ENCODE peak calls at places on chromosome 1, in six cellular contexts. R is GM12865, E is BJ, W is psoas muscle, G is fibroblast of lung, C is lower leg skin. O is an unnamed sample.

GRCh38 chr1:235802901-235803423 is 63.7 kb downstream of the LYST start:
- DNase-seq in R (no peak), E (no peak), W (no peak), G (no peak), C (no peak), O (no peak)

GRCh38 chr1:203306089-203306969 is 1.0 kb downstream of the BTG2 start:
- DNase-seq in R (peak), E (peak), W (peak), G (peak), C (peak), O (peak)

GRCh38 chr1:85047472-85048295 is 616 bp downstream of the MCOLN3 start:
- DNase-seq in R (peak), E (no peak), W (no peak), G (no peak), C (peak), O (no peak)

GRCh38 chr1:225707824-225708223 is 54.9 kb upstream of the ENAH start:
- DNase-seq in R (no peak), E (no peak), W (no peak), G (no peak), C (no peak), O (no peak)

GRCh38 chr1:63322944-63323865 is 838 bp downstream of the FOXD3 start:
- DNase-seq in R (peak), E (no peak), W (no peak), G (peak), C (peak), O (no peak)

GRCh38 chr1:150582371-150582770 is 3.0 kb upstream of the MCL1 start:
- DNase-seq in R (no peak), E (no peak), W (no peak), G (no peak), C (no peak), O (no peak)

GRCh38 chr1:161335796-161336195 is 21.6 kb downstream of the SDHC start:
- DNase-seq in R (no peak), E (no peak), W (no peak), G (no peak), C (no peak), O (no peak)

GRCh38 chr1:106651028-106651752 is 405.3 kb upstream of the PRMT6 start:
- DNase-seq in R (no peak), E (no peak), W (no peak), G (peak), C (no peak), O (no peak)

GRCh38 chr1:233081686-233082085 is 131.3 kb downstream of the NTPCR start:
- DNase-seq in R (no peak), E (no peak), W (no peak), G (peak), C (no peak), O (no peak)

GRCh38 chr1:169214598-169214997 is 108.1 kb downstream of the ATP1B1 start:
- DNase-seq in R (no peak), E (no peak), W (no peak), G (no peak), C (no peak), O (no peak)

GRCh38 chr1:54137532-54138061 is 15.2 kb downstream of the CDCP2 start:
- DNase-seq in R (no peak), E (peak), W (no peak), G (peak), C (no peak), O (no peak)

GRCh38 chr1:206100226-206100780 is 16.9 kb downstream of the AVPR1B start:
- DNase-seq in R (no peak), E (no peak), W (no peak), G (no peak), C (peak), O (no peak)

GRCh38 chr1:244075247-244075722 is 24.2 kb downstream of the ZBTB18 start:
- DNase-seq in R (no peak), E (no peak), W (no peak), G (no peak), C (no peak), O (no peak)

GRCh38 chr1:117147856-117148588 is 26.5 kb upstream of the TRIM45 start:
- DNase-seq in R (no peak), E (peak), W (no peak), G (peak), C (no peak), O (peak)

GRCh38 chr1:201360901-201361651 is 16.4 kb downstream of the TNNT2 start:
- DNase-seq in R (no peak), E (no peak), W (peak), G (no peak), C (no peak), O (no peak)

GRCh38 chr1:215146252-215146975 is 63.9 kb downstream of the KCNK2 start:
- DNase-seq in R (peak), E (peak), W (no peak), G (peak), C (no peak), O (no peak)

GRCh38 chr1:111826278-111826677 is 70.6 kb downstream of the DDX20 start:
- DNase-seq in R (no peak), E (no peak), W (no peak), G (no peak), C (peak), O (no peak)

GRCh38 chr1:80565416-80565815 is 1235.3 kb upstream of the ADGRL2 start:
- DNase-seq in R (no peak), E (no peak), W (no peak), G (no peak), C (no peak), O (no peak)

GRCh38 chr1:216805233-216805632 is 82.0 kb upstream of the ESRRG start:
- DNase-seq in R (no peak), E (no peak), W (no peak), G (peak), C (no peak), O (no peak)

GRCh38 chr1:155207578-155208405 is at the start of gene THBS3:
- DNase-seq in R (no peak), E (no peak), W (peak), G (peak), C (no peak), O (no peak)

GRCh38 chr1:218344814-218345672 is at the start of gene TGFB2:
- DNase-seq in R (peak), E (peak), W (peak), G (peak), C (peak), O (peak)

GRCh38 chr1:65175171-65176070 is 27.4 kb downstream of the AK4 start:
- DNase-seq in R (no peak), E (no peak), W (no peak), G (peak), C (peak), O (no peak)

GRCh38 chr1:212247179-212247721 is 38.0 kb upstream of the PPP2R5A start:
- DNase-seq in R (no peak), E (no peak), W (no peak), G (peak), C (peak), O (no peak)

GRCh38 chr1:211345719-211346118 is 19.1 kb downstream of the TRAF5 start:
- DNase-seq in R (no peak), E (no peak), W (no peak), G (peak), C (peak), O (no peak)

GRCh38 chr1:7722670-7723012 is 48.5 kb upstream of the VAMP3 start:
- DNase-seq in R (no peak), E (no peak), W (no peak), G (no peak), C (no peak), O (no peak)

GRCh38 chr1:205842177-205842576 is 7.8 kb downstream of the PM20D1 start:
- DNase-seq in R (no peak), E (no peak), W (no peak), G (no peak), C (no peak), O (no peak)

GRCh38 chr1:33424205-33424604 is 6.7 kb downstream of the PHC2 start:
- DNase-seq in R (no peak), E (peak), W (no peak), G (peak), C (no peak), O (no peak)

DNA sequence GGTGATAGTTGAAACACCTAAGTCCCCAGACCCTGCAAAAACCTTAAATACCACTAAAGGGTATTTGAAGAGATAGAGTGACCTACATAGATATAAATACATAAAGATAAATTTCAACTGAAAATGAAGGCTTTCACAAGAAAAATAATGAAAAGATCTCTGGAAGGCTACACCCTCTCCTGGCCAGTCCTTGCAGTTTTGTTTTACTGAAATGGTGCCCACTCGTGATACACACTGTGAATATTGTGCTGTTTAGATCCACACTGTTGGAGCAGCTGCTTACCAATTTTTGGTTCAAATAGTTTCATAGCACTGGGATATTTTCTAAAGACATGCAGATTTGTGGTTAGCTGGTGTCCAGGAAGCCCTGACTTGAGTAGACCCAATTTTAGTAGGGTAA is 31.5 kb upstream of the RNF187 start:
- DNase-seq in R (no peak), E (no peak), W (no peak), G (peak), C (peak), O (no peak)
- TF ChIP-seq CTCF in R (no peak), E (peak), W (no peak), G (peak), C (no peak), O (peak)

DNA sequence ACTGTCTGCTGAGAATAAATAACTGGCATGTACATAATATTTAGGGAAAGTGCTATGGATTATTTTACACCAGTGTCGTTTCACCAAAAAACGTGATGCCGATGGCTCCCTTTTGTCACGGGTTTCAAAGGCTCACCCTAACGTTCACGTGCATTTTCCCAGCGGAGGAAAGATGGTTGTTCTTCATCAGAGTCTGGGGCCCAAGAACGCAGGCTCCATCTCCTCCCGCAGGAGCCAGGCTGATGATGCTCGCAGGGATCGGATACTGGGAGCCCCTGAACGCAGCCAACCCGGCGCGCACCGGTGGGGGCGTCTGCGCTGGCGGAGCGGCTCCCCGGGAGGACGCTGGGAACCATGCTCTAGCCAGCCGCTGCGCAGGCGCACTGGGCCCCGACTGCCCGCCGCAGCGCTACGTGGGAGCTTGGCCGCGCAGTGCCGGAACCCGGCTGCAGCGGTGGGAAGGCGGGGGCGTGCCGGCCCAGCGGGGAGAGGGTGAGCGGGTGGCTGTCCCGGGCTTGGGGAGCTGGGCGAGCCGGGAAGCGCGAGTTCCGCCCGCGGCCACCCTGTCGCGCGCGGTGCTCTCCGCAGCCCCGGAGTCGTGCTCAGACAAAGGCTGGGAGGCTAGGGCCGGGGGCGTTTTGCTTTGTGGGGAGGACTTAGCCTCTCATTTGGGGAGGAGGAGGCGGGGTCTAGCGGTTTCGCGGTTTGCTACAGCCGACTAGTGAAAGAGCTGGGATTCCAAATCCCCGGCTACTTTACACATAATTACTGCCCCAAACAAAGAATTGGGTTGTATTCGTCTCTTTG is at the start of gene ZFP69B:
- DNase-seq in R (peak), E (peak), W (peak), G (peak), C (peak), O (peak)
- TF ChIP-seq CTCF in R (no peak), E (no peak), W (no peak), G (no peak), C (no peak), O (no peak)

DNA sequence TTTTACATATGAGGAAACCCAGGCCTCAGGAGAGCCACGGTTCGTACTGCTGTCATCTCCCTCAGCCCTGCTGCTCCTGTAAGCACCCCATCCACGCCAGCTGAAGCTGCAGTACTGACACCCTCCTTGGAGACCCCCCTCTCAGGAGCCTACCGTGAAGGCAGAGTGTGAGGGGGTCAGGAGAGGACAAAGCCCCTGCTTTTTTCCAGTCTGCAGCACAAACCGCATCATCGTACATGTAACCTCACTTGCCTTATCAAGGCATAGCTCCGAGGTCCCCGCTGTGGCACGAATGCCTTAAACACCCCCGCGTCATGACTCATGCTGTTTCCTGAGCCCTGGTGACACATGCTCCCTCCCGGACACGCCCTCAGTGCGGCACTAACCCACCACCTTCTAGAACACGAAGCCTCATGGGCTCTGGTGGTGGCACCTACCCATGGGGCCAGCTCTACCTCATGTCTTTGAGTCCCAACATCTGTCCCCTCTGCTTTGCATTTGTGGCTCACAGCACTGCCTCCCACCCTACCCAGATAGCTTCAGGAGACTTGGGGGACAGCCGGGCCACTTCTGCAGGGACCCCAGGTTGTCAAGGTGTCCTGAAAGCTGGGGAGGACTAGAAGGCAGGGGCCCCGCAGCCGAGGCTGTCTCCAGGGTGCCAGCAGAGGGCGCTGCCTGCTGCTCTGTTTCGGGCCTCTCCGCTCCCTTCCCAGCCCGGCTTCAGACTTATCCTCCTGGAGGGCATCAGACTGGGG is 4.9 kb downstream of the SH3BGRL3 start:
- DNase-seq in R (peak), E (peak), W (peak), G (peak), C (peak), O (peak)
- TF ChIP-seq CTCF in R (peak), E (peak), W (peak), G (peak), C (no peak), O (peak)

GRCh38 chr1:59089343-59089742 is 207.6 kb upstream of the FGGY start:
- DNase-seq in R (no peak), E (no peak), W (no peak), G (peak), C (no peak), O (no peak)
- TF ChIP-seq CTCF in R (no peak), E (no peak), W (no peak), G (no peak), C (no peak), O (no peak)

DNA sequence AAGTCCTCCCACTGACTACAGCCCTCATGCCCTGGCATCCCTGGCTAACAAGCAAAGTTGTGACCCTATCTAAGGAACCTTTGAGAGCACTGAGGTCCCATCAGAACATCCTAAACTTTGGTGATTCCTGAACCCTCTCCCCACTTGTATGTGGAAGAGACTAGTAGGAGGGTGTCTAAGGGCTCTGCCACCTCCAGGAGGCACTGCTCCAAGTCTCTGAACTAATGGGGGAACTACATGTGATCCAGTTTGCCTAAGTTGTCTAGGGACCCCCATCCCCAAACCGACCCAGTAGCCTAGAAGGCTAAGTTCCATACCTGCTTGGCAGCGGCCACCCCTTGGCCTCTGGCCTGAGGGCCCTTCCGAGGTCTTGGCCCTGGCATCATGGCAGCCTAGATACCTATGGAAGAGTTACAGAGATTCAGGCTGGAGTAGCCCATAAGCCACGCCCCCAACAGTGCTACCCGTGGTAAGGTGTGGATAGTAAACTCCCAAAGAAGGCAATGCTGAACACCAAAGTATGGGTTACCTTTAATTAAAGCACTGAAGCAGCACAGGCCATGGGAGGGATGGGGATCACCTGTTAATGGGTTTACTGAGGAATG is 1.7 kb downstream of the CC2D1B start:
- DNase-seq in R (no peak), E (no peak), W (no peak), G (no peak), C (peak), O (no peak)
- TF ChIP-seq CTCF in R (peak), E (no peak), W (no peak), G (no peak), C (no peak), O (no peak)

DNA sequence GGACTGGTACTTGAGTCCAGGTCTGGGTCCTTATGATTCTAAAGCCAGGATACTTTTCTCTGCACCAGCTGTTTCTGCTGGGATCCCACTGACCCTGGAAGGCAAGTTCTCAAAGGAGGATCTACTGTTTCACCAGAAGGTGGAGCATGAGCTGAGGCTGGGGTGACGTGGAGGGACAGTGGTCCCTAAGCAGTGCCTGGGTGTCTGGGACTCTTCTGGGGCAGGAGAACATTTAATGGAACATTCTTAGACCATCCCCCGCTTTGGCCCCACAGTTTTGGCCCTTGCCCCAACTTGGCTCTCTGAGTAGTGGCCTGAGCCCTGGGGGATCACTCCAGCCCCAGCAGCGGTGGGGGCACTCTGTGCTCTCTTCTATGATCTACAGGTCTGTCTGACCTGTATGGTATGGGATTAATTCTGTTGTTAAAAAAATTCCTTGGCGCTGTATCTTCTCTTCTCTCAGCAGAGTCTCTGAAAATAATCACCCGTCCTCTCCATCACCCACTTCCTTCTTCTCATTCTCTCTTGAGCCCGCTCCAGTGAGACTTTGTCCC is 60.3 kb upstream of the CSF3R start:
- DNase-seq in R (no peak), E (no peak), W (no peak), G (no peak), C (peak), O (no peak)
- TF ChIP-seq CTCF in R (peak), E (peak), W (no peak), G (no peak), C (no peak), O (no peak)

O was measured in AG09319.